ENCODE peak calls at places on chromosomes 2 and 18, in seven cellular contexts. Q, Z, F, A, X, D and G are unnamed samples.

GRCh38 chr2:82282111-82282882 is 1977.7 kb upstream of the LRRTM1 start:
- DNase-seq in Q (peak), Z (no peak), F (peak), A (no peak), X (no peak), D (no peak), G (no peak)

GRCh38 chr2:170369894-170370293 is 191.9 kb downstream of the MYO3B start:
- DNase-seq in Q (peak), Z (no peak), F (peak), A (no peak), X (peak), D (peak), G (no peak)

GRCh38 chr2:39379643-39380524 is 57.2 kb downstream of the MAP4K3 start:
- DNase-seq in Q (peak), Z (peak), F (peak), A (no peak), X (peak), D (peak), G (no peak)

GRCh38 chr2:226971029-226971584 is 135.3 kb downstream of the RHBDD1 start:
- DNase-seq in Q (no peak), Z (no peak), F (no peak), A (no peak), X (no peak), D (no peak), G (no peak)

GRCh38 chr2:196376984-196377877 is 205.9 kb upstream of the STK17B start:
- DNase-seq in Q (no peak), Z (peak), F (no peak), A (no peak), X (peak), D (peak), G (no peak)

GRCh38 chr2:139492301-139492700 is 712.1 kb upstream of the NXPH2 start:
- DNase-seq in Q (no peak), Z (no peak), F (no peak), A (no peak), X (no peak), D (no peak), G (no peak)

GRCh38 chr2:100814453-100814852 is 5.5 kb upstream of the NPAS2 start:
- DNase-seq in Q (no peak), Z (no peak), F (no peak), A (peak), X (no peak), D (no peak), G (no peak)

GRCh38 chr18:2971741-2972552 is 41.0 kb downstream of the LPIN2 start:
- DNase-seq in Q (no peak), Z (no peak), F (peak), A (peak), X (peak), D (no peak), G (no peak)

GRCh38 chr2:28702415-28702859 is 49.2 kb upstream of the PPP1CB start:
- DNase-seq in Q (no peak), Z (no peak), F (no peak), A (peak), X (no peak), D (no peak), G (no peak)

GRCh38 chr2:30708491-30709290 is 98.6 kb downstream of the CAPN13 start:
- DNase-seq in Q (peak), Z (no peak), F (peak), A (no peak), X (peak), D (peak), G (no peak)

GRCh38 chr2:233789554-233789953 is 11.4 kb downstream of the MROH2A start:
- DNase-seq in Q (no peak), Z (no peak), F (no peak), A (no peak), X (no peak), D (no peak), G (no peak)

GRCh38 chr2:111119004-111119846 is 1.5 kb upstream of the BCL2L11 start:
- DNase-seq in Q (no peak), Z (no peak), F (peak), A (no peak), X (no peak), D (no peak), G (no peak)

GRCh38 chr18:47970664-47971523 is 40.4 kb upstream of the SMAD2 start:
- DNase-seq in Q (peak), Z (no peak), F (peak), A (no peak), X (no peak), D (no peak), G (no peak)

GRCh38 chr2:172554352-172555271 is 1.3 kb upstream of the PDK1 start:
- DNase-seq in Q (peak), Z (no peak), F (peak), A (no peak), X (no peak), D (no peak), G (no peak)
- H3K4me3 ChIP-seq in Q (peak), Z (no peak), F (peak), A (no peak), X (peak), D (peak), G (peak)

DNA sequence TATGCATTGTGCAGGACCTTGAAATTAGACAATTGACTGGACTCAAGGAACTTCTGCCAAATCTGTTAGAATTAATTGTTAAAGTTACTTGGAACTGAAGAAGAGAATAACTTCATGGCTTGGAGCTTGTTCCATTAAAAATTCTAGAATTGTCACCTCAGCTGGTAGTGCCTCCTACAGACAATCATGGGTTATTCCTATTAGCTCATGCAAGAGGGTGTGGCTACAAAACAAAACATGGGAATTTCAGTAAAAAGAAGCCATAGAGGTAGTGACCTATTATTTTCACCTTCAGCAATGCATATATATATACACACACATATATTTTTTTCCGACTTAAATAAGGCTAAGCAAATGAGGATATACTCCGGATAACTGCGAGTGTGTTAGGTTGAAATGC is 181.9 kb upstream of the DTNA start:
- DNase-seq in Q (no peak), Z (no peak), F (no peak), A (no peak), X (no peak), D (no peak), G (no peak)
- TF ChIP-seq CTCF in Q (no peak), Z (no peak), F (no peak), A (no peak), X (no peak), D (no peak), G (no peak)

DNA sequence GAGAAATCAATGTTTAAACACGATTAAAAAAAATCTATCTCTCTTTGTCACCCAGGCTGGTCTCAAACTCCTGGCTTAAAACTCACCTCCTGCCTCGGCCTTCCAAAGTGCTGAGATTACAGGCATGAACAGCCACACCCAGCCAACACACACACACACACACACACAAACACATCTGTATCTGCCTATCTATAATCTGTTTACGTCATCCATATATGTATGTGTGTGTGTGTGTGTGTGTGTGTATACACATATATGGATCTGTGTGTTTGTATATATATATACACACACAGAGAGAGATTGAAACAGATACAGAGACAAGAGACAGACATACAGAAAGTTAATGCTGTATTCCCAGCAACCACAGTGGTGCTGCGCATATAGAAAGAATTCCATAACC is 497.1 kb downstream of the DSC3 start:
- DNase-seq in Q (no peak), Z (no peak), F (no peak), A (no peak), X (no peak), D (no peak), G (no peak)
- H3K4me3 ChIP-seq in Q (no peak), Z (no peak), F (no peak), A (no peak), X (no peak), D (no peak), G (no peak)

GRCh38 chr18:76260941-76261472 is 234.0 kb downstream of the ZNF516 start:
- DNase-seq in Q (no peak), Z (no peak), F (no peak), A (no peak), X (no peak), D (no peak), G (no peak)
- TF ChIP-seq CTCF in Q (no peak), Z (no peak), F (no peak), A (no peak), X (no peak), D (no peak), G (no peak)

DNA sequence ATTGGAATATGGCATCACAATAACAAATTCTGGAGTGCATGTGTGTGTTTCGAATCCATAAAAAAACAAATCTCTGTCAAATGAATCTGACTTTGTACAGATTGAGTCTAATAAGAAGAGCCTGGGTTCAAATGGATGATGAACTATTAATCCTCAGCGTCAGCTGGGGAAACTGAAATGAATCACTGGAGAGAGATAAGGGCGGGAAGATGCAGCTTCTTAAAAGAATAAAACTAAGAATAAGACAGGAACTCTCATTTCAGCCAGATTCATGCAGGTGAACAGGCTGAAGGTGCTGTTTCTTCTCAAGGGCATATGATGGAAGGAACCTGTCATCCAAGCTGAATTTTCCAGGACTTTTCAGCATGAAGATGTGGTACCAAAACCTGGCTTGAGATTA is 202.6 kb upstream of the TRIB2 start:
- DNase-seq in Q (no peak), Z (no peak), F (no peak), A (no peak), X (no peak), D (no peak), G (no peak)
- H3K4me3 ChIP-seq in Q (no peak), Z (no peak), F (no peak), A (no peak), X (no peak), D (no peak), G (no peak)